ENCODE peak calls at places on chromosomes 7 and 10, in seven cellular contexts. X, A, F, U, H, L and O are unnamed samples.
A peak's percentile ranks its signal among the peaks of the same experiment; 100 is the strongest.

GRCh38 chr10:33347227-33347626 is 12.8 kb upstream of the NRP1 start:
- DNase-seq in X (no peak), A (no peak), F (no peak), U (no peak), H (peak; percentile 60), L (no peak), O (peak; percentile 38)

GRCh38 chr10:86333813-86334514 is 32.6 kb downstream of the GRID1 start:
- DNase-seq in X (no peak), A (no peak), F (no peak), U (no peak), H (peak; percentile 6), L (no peak), O (no peak)

GRCh38 chr7:142797799-142798377 is 27.1 kb downstream of the PRSS2 start:
- DNase-seq in X (peak; percentile 43), A (no peak), F (no peak), U (peak; percentile 33), H (no peak), L (no peak), O (no peak)

GRCh38 chr10:28677889-28678686 is 767 bp downstream of the BAMBI start:
- DNase-seq in X (peak; percentile 80), A (peak; percentile 70), F (no peak), U (peak; percentile 91), H (peak; percentile 31), L (no peak), O (peak; percentile 25)

GRCh38 chr10:31074357-31075065 is 42.8 kb upstream of the ZNF438 start:
- DNase-seq in X (no peak), A (no peak), F (no peak), U (no peak), H (no peak), L (no peak), O (no peak)

GRCh38 chr10:78407009-78407711 is 373.5 kb downstream of the RPS24 start:
- DNase-seq in X (peak; percentile 77), A (peak; percentile 83), F (peak; percentile 51), U (peak; percentile 75), H (peak; percentile 92), L (peak; percentile 90), O (peak; percentile 95)

GRCh38 chr10:103729851-103730250 is 125.5 kb downstream of the SH3PXD2A start:
- DNase-seq in X (no peak), A (no peak), F (no peak), U (no peak), H (no peak), L (no peak), O (no peak)

GRCh38 chr7:120304674-120305073 is 31.7 kb downstream of the KCND2 start:
- DNase-seq in X (no peak), A (no peak), F (no peak), U (no peak), H (no peak), L (no peak), O (no peak)

GRCh38 chr7:137940656-137941518 is 61.0 kb downstream of the CREB3L2 start:
- DNase-seq in X (no peak), A (no peak), F (no peak), U (no peak), H (peak; percentile 38), L (no peak), O (peak; percentile 95)

GRCh38 chr7:97346349-97346748 is 228.9 kb downstream of the SDHAF3 start:
- DNase-seq in X (no peak), A (no peak), F (no peak), U (no peak), H (no peak), L (no peak), O (no peak)

GRCh38 chr7:131578602-131579001 is 22.2 kb upstream of the PODXL start:
- DNase-seq in X (no peak), A (no peak), F (no peak), U (no peak), H (no peak), L (no peak), O (no peak)

GRCh38 chr7:29946428-29947186 is 43.0 kb downstream of the SCRN1 start:
- DNase-seq in X (no peak), A (no peak), F (no peak), U (no peak), H (peak; percentile 16), L (peak; percentile 42), O (peak; percentile 54)

GRCh38 chr7:154649015-154649414 is 353.9 kb downstream of the PAXIP1 start:
- DNase-seq in X (no peak), A (no peak), F (no peak), U (no peak), H (no peak), L (no peak), O (no peak)

GRCh38 chr10:77355844-77356243 is 281.8 kb downstream of the KCNMA1 start:
- DNase-seq in X (no peak), A (no peak), F (no peak), U (no peak), H (peak; percentile 87), L (no peak), O (peak; percentile 74)

GRCh38 chr7:100489824-100490223 is 6.1 kb downstream of the NYAP1 start:
- DNase-seq in X (no peak), A (no peak), F (no peak), U (peak; percentile 24), H (peak; percentile 51), L (no peak), O (peak; percentile 90)

GRCh38 chr10:133260895-133261725 is 15.6 kb downstream of the ADAM8 start:
- DNase-seq in X (peak; percentile 84), A (peak; percentile 84), F (no peak), U (peak; percentile 92), H (no peak), L (no peak), O (no peak)

GRCh38 chr10:60663850-60664249 is 114.4 kb upstream of the CDK1 start:
- DNase-seq in X (no peak), A (no peak), F (no peak), U (no peak), H (peak; percentile 12), L (no peak), O (no peak)

GRCh38 chr10:132961864-132962622 is 19.7 kb upstream of the CFAP46 start:
- DNase-seq in X (no peak), A (peak; percentile 79), F (peak; percentile 56), U (peak; percentile 82), H (peak; percentile 43), L (no peak), O (peak; percentile 80)

GRCh38 chr7:106504207-106504606 is 156.8 kb downstream of the CCDC71L start:
- DNase-seq in X (no peak), A (no peak), F (no peak), U (no peak), H (no peak), L (no peak), O (no peak)

GRCh38 chr10:104515670-104516199 is 125.4 kb upstream of the SORCS3 start:
- DNase-seq in X (no peak), A (no peak), F (no peak), U (no peak), H (peak; percentile 55), L (no peak), O (no peak)

GRCh38 chr10:15472431-15473400 is 101.6 kb upstream of the FAM171A1 start:
- DNase-seq in X (no peak), A (no peak), F (peak; percentile 37), U (no peak), H (no peak), L (no peak), O (peak; percentile 68)

GRCh38 chr7:54932818-54933543 is 85.8 kb upstream of the EGFR start:
- DNase-seq in X (no peak), A (peak; percentile 75), F (peak; percentile 9), U (peak; percentile 91), H (peak; percentile 69), L (peak; percentile 28), O (peak; percentile 65)

GRCh38 chr7:7399707-7400106 is 136.0 kb downstream of the COL28A1 start:
- DNase-seq in X (no peak), A (no peak), F (no peak), U (no peak), H (no peak), L (no peak), O (no peak)

GRCh38 chr10:114121031-114121430 is 53.0 kb downstream of the CCDC186 start:
- DNase-seq in X (no peak), A (no peak), F (no peak), U (no peak), H (no peak), L (no peak), O (no peak)
- TF ChIP-seq CTCF in X (no peak), A (no peak), F (no peak), U (no peak), H (no peak), L (no peak), O (no peak)

DNA sequence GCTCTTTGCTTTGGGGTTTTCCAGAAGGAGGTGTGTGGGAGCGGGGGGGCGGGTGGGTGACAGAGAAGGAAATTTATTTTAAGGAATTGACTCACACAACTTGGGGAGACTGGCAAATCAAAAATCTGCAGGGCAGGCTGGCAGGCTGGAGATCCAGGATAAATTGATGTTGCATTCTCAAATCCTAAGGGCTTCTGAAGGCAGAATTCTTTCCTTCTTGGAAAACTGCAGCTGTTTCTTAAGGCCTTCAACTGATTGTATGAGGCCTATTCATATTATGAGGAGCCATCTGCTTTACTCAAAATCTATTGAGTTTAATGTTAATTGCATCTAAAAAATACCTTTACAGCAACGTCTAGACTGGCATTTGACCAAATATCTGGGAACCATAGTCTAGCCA is 1528.8 kb upstream of the LRRTM3 start:
- DNase-seq in X (no peak), A (no peak), F (no peak), U (no peak), H (no peak), L (no peak), O (no peak)
- H3K4me3 ChIP-seq in X (no peak overlapping the region), A (no peak overlapping the region), F (no peak overlapping the region), U (no peak overlapping the region), H (no peak overlapping the region), L (no peak overlapping the region), O (no peak overlapping the region)

GRCh38 chr7:74008687-74009086 is 19.3 kb upstream of the ELN start:
- DNase-seq in X (no peak), A (no peak), F (no peak), U (no peak), H (no peak), L (no peak), O (no peak)
- TF ChIP-seq CTCF in X (no peak), A (no peak), F (no peak), U (no peak), H (no peak), L (no peak), O (no peak)

GRCh38 chr10:24518981-24519597 is 204.6 kb downstream of the ARHGAP21 start:
- DNase-seq in X (no peak), A (no peak), F (peak; percentile 83), U (no peak), H (peak; percentile 63), L (peak; percentile 23), O (peak; percentile 76)
- H3K4me3 ChIP-seq in X (peak overlapping the region; percentile 6), A (no peak overlapping the region), F (no peak overlapping the region), U (no peak overlapping the region), H (no peak overlapping the region), L (no peak overlapping the region), O (no peak overlapping the region)

GRCh38 chr7:92988051-92988450 is 129.7 kb downstream of the SAMD9 start:
- DNase-seq in X (no peak), A (no peak), F (peak; percentile 7), U (no peak), H (peak; percentile 91), L (peak; percentile 19), O (peak; percentile 72)
- TF ChIP-seq CTCF in X (no peak), A (peak; percentile 8), F (peak; percentile 25), U (no peak), H (peak; percentile 70), L (peak; percentile 46), O (peak; percentile 46)